ENCODE peak calls at places on chromosome 16, in four cellular contexts. L, X, D and K are unnamed samples.

GRCh38 chr16:78992001-78992400 is 608.5 kb downstream of the MAF start:
- DNase-seq in L (no peak), X (no peak), D (no peak), K (no peak)

GRCh38 chr16:26830716-26831115 is 236.0 kb upstream of the C16orf82 start:
- DNase-seq in L (no peak), X (no peak), D (no peak), K (peak)

GRCh38 chr16:65624696-65625095 is 502.8 kb upstream of the CDH11 start:
- DNase-seq in L (no peak), X (no peak), D (peak), K (peak)

GRCh38 chr16:5010576-5011329 is 23.0 kb downstream of the NAGPA start:
- DNase-seq in L (no peak), X (no peak), D (no peak), K (no peak)

GRCh38 chr16:5412721-5413120 is 315.1 kb upstream of the EEF2KMT start:
- DNase-seq in L (no peak), X (peak), D (peak), K (no peak)

GRCh38 chr16:813204-813915 is 12.8 kb upstream of the GNG13 start:
- DNase-seq in L (peak), X (peak), D (no peak), K (peak)

GRCh38 chr16:19231881-19232280 is 53.6 kb upstream of the CLEC19A start:
- DNase-seq in L (no peak), X (no peak), D (no peak), K (no peak)

GRCh38 chr16:4521971-4522623 is 16.5 kb downstream of the CDIP1 start:
- DNase-seq in L (no peak), X (no peak), D (no peak), K (peak)

GRCh38 chr16:64983983-64984382 is 137.9 kb downstream of the CDH11 start:
- DNase-seq in L (peak), X (no peak), D (peak), K (peak)

GRCh38 chr16:3691778-3692177 is 25.5 kb downstream of the TRAP1 start:
- DNase-seq in L (no peak), X (no peak), D (no peak), K (no peak)

GRCh38 chr16:65698943-65699342 is 577.1 kb upstream of the CDH11 start:
- DNase-seq in L (peak), X (no peak), D (peak), K (peak)

GRCh38 chr16:860891-861290 is 60.4 kb upstream of the GNG13 start:
- DNase-seq in L (no peak), X (no peak), D (no peak), K (no peak)

GRCh38 chr16:64907844-64908243 is 214.0 kb downstream of the CDH11 start:
- DNase-seq in L (peak), X (no peak), D (peak), K (no peak)

GRCh38 chr16:68093816-68094613 is 8.8 kb downstream of the NFATC3 start:
- DNase-seq in L (peak), X (no peak), D (peak), K (peak)

DNA sequence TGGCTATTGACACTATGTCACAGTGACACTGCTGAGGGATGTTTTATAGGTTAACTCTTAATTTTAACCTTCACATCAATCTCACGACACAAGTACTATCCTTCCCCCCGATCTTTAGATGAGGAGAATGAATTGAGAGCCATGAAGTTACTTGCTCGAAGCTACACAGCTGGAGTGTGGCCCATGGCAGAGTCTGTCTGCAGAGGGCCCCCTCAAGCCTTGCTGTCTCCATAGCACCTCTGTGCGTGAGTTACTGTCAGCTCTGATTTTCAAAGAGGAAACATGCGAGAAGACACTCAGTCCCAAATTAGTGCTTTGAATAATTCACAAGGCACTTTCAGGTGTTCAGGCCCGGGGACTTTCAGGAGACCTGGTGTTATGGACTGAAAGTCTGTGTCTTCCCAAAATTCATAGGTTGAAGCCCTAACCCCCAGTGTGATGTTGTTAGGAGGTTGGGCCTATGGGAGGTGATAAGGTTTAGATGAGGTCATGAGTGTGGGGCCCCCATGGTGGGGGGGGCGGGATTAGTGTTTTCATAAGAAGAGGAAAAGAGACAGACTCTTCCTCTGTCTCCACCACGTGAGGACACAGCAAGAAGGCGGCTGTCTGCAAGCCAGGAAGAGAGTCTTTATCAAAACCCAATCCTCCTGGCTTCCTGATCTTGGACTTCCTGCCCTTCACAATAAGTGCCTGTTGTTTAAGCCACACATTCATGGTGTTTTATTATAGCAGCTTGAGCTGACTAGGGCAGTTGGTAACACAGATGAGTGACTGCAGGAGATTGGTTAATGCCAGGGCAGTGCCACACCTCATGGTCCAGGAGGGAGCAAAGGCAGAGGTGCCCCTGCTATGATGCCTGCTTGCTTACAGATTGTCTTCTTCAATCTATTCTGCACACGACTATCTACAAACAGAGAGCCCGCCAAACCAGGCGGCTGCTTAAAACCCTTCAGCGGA is 281.8 kb downstream of the HAPSTR1 start:
- DNase-seq in L (no peak), X (no peak), D (no peak), K (no peak)
- H3K4me3 ChIP-seq in L (no peak), X (no peak), D (no peak), K (no peak)

GRCh38 chr16:89175280-89176146 is 4.0 kb downstream of the CDH15 start:
- DNase-seq in L (no peak), X (no peak), D (no peak), K (no peak)
- H3K4me3 ChIP-seq in L (no peak), X (no peak), D (no peak), K (no peak)

DNA sequence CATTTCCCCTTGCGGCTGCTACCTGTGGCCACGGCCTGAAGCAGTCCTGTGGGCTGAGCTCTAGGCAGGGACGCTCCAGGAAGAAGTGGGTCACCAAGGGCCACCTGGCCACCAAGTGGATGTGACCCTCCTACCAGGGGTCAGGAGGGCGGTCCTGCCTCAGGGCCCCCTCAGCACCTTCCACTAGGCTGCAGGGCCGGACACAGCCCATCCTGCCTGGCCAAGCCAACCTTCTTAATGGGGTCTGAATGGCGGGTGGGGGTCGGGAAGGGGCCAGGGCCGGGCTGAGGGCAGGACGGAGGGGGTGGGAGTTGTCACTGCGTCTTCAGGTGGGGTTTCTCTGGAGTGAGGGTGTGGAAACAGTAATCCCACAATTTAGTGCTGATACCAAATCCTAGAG is 13.2 kb upstream of the MLKL start:
- DNase-seq in L (no peak), X (no peak), D (no peak), K (no peak)
- H3K4me3 ChIP-seq in L (no peak), X (no peak), D (no peak), K (no peak)

GRCh38 chr16:2471016-2471652 is at the start of gene NTN3:
- DNase-seq in L (no peak), X (peak), D (no peak), K (no peak)
- H3K4me3 ChIP-seq in L (no peak), X (no peak), D (no peak), K (peak)

DNA sequence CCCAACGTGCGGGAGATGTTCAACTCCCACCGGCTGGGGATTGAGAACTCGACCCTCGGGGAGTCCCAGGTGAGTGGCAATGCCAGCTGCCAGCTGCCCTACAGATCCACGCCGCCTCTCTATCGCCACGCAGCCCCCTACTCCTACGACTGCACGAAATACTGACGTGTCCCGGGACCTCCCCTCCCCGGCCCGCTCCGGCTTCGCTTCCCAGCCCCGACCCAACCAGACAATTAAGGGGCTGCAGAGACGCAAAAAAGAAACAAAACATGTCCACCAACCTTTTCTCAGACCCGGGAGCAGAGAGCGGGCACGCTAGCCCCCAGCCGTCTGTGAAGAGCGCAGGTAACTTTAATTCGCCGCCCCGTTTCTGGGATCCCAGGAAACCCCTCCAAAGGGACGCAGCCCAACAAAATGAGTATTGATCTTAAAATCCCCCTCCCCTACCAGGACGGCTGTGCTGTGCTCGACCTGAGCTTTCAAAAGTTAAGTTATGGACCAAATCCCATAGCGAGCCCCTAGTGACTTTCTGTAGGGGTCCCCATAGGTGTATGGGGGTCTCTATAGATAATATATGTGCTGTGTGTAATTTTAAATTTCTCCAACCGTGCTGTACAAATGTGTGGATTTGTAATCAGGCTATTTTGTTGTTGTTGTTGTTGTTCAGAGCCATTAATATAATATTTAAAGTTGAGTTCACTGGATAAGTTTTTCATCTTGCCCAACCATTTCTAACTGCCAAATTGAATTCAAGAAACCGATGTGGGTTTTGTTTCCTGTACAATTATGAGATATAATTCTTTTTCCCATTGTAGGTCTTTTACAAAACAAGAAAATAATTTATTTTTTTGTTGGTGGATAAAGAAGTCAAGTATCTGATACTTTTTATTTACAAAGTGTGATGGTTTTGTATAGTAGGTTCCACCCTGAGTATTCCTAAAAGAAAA is 2.3 kb downstream of the FOXC2 start:
- DNase-seq in L (no peak), X (no peak), D (no peak), K (peak)
- H3K4me3 ChIP-seq in L (peak), X (no peak), D (peak), K (peak)

GRCh38 chr16:84555418-84556196 is 51.1 kb upstream of the MEAK7 start:
- DNase-seq in L (no peak), X (peak), D (no peak), K (no peak)

GRCh38 chr16:84554627-84555328 is 50.3 kb upstream of the MEAK7 start:
- DNase-seq in L (no peak), X (no peak), D (no peak), K (no peak)

GRCh38 chr16:84552135-84552534 is 47.7 kb upstream of the MEAK7 start:
- DNase-seq in L (no peak), X (no peak), D (no peak), K (no peak)

GRCh38 chr16:84557059-84557458 is 52.6 kb upstream of the MEAK7 start:
- DNase-seq in L (no peak), X (no peak), D (no peak), K (no peak)

GRCh38 chr16:84553873-84554399 is 49.5 kb upstream of the MEAK7 start:
- DNase-seq in L (no peak), X (no peak), D (no peak), K (no peak)
- H3K4me3 ChIP-seq in L (no peak), X (no peak), D (no peak), K (no peak)

GRCh38 chr16:54283735-54284318 is 2.8 kb downstream of the IRX3 start:
- DNase-seq in L (no peak), X (no peak), D (no peak), K (no peak)
- H3K4me3 ChIP-seq in L (peak), X (peak), D (no peak), K (peak)

DNA sequence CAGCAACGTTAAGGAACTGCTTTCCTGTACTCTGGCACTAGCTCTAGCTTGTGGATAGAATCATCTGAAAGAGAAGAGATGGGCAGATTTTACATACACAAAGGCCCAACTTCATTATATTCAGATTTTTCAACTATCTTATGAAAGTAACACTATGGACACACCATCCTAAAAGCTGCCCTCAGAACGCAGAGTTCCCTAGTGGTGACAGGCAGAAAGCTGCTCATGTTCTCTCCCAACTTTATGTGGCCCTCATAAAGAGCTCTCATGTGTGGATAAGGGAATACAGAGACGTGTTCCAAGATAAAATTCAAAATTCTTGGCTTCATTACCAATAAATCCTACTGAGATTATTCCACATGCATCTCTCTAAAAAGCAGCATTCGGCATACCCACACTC is 1.5 kb downstream of the CFAP20 start:
- DNase-seq in L (peak), X (no peak), D (no peak), K (no peak)
- H3K4me3 ChIP-seq in L (peak), X (no peak), D (peak), K (peak)

DNA sequence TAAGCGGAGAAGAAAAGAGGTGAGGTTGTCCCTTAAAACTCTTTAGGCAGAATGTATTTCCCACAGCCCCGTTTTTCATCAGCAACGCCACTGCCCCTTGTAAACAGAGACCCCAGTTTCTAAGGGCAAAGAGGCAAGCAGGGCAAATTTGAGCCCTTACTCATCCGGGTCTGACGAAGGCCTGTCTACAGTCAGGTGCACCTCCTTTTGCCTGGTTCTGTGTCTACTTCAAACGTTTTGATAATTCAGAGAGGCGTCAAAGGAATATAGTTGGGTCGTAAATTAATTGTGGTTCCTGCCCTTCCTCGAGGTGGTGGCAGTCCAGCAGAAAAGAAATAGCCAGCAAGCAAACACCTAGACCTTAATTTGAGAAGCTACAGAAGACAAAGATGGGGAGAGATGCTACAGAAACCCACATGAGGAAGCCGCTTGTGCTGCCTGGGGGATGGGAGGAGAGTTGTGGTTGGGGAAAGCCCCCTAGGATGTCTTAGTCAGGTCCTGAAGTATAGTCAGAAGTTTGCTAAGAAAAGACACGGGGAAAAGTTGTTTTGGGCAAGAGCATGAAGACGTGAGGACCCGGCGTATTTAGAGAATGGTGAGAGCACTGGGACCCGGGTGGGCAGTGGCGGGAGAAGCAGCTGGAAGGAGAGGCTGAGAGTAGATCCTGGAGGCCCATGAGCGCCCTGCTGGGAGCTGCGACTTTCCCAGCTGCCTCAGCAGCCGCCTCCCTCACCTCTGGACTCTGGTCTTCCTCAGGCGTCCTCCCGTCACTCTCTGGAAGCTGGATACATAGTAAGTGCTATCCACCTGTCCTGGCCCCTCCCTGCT is 2.4 kb downstream of the FBRS start:
- DNase-seq in L (peak), X (no peak), D (peak), K (peak)
- H3K4me3 ChIP-seq in L (peak), X (peak), D (peak), K (peak)